ENCODE peak calls at places on chromosome 5, in eight cellular contexts. E is bronchial epithelial cell; L is AG09319; D is lung; V is GM06990; S is CD4-positive, alpha-beta T cell; J is left lung; P is fibroblast of pulmonary artery. C is an unnamed sample.

GRCh38 chr5:112848116-112848811 is 12.8 kb upstream of the SRP19 start:
- DNase-seq in E (peak), L (peak), D (no peak), V (peak), S (no peak), J (no peak), P (peak), C (no peak)

GRCh38 chr5:93884254-93884653 is 142.9 kb upstream of the POU5F2 start:
- DNase-seq in E (peak), L (no peak), D (no peak), V (no peak), S (no peak), J (no peak), P (no peak), C (no peak)

GRCh38 chr5:104815212-104815611 is 1252.6 kb upstream of the NUDT12 start:
- DNase-seq in E (no peak), L (no peak), D (no peak), V (no peak), S (no peak), J (no peak), P (no peak), C (no peak)

GRCh38 chr5:111584651-111585050 is 72.3 kb upstream of the STARD4 start:
- DNase-seq in E (peak), L (no peak), D (no peak), V (no peak), S (no peak), J (no peak), P (peak), C (no peak)

GRCh38 chr5:151155777-151156731 is 1.5 kb downstream of the ANXA6 start:
- DNase-seq in E (no peak), L (no peak), D (no peak), V (peak), S (no peak), J (no peak), P (peak), C (no peak)

GRCh38 chr5:36751881-36752280 is 124.7 kb upstream of the NIPBL start:
- DNase-seq in E (no peak), L (no peak), D (no peak), V (no peak), S (no peak), J (no peak), P (no peak), C (no peak)

GRCh38 chr5:137114529-137114928 is 384.6 kb downstream of the SPOCK1 start:
- DNase-seq in E (peak), L (no peak), D (no peak), V (no peak), S (no peak), J (no peak), P (peak), C (no peak)

GRCh38 chr5:1933364-1934055 is 50.8 kb upstream of the IRX4 start:
- DNase-seq in E (no peak), L (no peak), D (no peak), V (no peak), S (no peak), J (no peak), P (no peak), C (no peak)

GRCh38 chr5:142012792-142013388 is at the start of gene GNPDA1:
- DNase-seq in E (peak), L (no peak), D (peak), V (peak), S (peak), J (peak), P (peak), C (peak)

GRCh38 chr5:80255752-80256479 is at the start of gene SERINC5:
- DNase-seq in E (peak), L (no peak), D (peak), V (peak), S (peak), J (peak), P (peak), C (peak)

GRCh38 chr5:139552893-139553575 is 8.1 kb upstream of the UBE2D2 start:
- DNase-seq in E (no peak), L (no peak), D (no peak), V (no peak), S (no peak), J (no peak), P (no peak), C (no peak)

GRCh38 chr5:139554264-139554663 is 6.9 kb upstream of the UBE2D2 start:
- DNase-seq in E (no peak), L (no peak), D (no peak), V (no peak), S (no peak), J (no peak), P (no peak), C (no peak)

GRCh38 chr5:139543423-139543991 is 17.6 kb upstream of the UBE2D2 start:
- DNase-seq in E (no peak), L (no peak), D (peak), V (peak), S (peak), J (peak), P (peak), C (no peak)

GRCh38 chr5:139551490-139551889 is 9.6 kb upstream of the UBE2D2 start:
- DNase-seq in E (no peak), L (no peak), D (no peak), V (no peak), S (no peak), J (no peak), P (no peak), C (no peak)

DNA sequence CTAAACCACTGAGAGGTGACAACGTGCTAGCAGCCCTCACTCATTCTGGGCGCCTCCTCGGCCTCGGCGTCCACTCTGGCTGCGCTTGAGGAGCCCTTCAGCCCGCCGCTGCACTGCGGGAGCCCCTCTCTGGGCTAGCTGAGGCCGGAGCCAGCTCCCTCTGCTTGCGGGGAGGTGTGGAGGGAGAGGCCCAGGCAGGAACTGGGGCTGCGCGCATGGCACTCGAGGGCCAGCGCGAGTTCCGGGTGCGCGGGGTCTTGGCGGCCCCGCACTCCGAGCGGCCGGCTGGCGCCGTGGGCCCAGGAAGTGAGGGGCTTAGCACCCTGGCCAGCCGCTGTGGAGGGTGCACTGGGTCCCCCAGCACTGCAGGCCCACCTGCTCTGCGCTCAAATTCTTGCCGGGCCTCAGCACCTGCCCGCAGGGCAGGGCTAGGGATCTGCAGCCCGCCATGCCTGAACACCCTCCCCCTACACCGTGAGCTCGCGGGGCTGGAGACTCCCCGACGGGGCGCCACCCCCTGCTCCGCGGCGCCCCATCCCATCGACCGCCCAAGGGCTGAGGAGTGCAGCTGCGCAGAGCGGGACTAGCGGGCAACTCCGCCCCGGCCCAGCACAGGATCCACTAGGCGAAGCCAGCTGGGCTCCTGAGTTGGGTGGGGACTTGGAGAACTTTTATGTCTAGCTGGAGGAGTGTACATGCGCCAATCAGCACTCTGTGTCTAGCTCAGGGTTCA is 11.8 kb upstream of the UBE2D2 start:
- DNase-seq in E (no peak), L (no peak), D (no peak), V (no peak), S (no peak), J (no peak), P (no peak), C (no peak)
- TF ChIP-seq CTCF in E (no peak), L (no peak), D (no peak), V (no peak), S (no peak), J (no peak), P (no peak), C (no peak)

GRCh38 chr5:91182763-91183162 is 200.4 kb downstream of the ARRDC3 start:
- DNase-seq in E (no peak), L (no peak), D (no peak), V (peak), S (no peak), J (peak), P (peak), C (no peak)
- TF ChIP-seq CTCF in E (no peak), L (peak), D (no peak), V (peak), S (no peak), J (no peak), P (peak), C (no peak)

DNA sequence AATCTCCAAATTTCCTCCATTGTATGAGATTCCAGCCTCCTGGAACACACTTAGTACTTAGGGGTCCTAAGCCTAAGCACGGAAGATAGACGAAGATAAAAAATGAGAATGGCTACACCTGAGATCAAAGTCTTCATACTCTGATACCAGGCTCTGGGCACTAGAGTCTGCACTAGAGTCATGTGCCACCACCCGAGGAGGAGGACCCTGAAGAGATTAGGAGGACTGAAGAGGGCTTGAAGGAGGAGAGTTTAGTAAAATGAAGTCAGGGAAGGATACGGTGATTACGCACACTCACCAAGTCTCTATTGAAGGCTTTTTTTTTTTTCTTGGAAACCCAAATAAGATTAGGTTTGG is 573 bp upstream of the SPATA24 start:
- DNase-seq in E (no peak), L (no peak), D (no peak), V (no peak), S (no peak), J (no peak), P (no peak), C (no peak)
- TF ChIP-seq CTCF in E (no peak), L (no peak), D (no peak), V (no peak), S (no peak), J (no peak), P (no peak), C (no peak)

GRCh38 chr5:135830384-135831275 is 3.8 kb upstream of the SLC25A48 start:
- DNase-seq in E (no peak), L (no peak), D (peak), V (no peak), S (no peak), J (no peak), P (no peak), C (no peak)
- TF ChIP-seq CTCF in E (no peak), L (no peak), D (no peak), V (no peak), S (no peak), J (no peak), P (no peak), C (no peak)

GRCh38 chr5:109688999-109689739 is 558 bp upstream of the MAN2A1 start:
- DNase-seq in E (peak), L (peak), D (peak), V (peak), S (peak), J (peak), P (peak), C (peak)
- TF ChIP-seq CTCF in E (no peak), L (no peak), D (no peak), V (no peak), S (no peak), J (peak), P (no peak), C (no peak)

DNA sequence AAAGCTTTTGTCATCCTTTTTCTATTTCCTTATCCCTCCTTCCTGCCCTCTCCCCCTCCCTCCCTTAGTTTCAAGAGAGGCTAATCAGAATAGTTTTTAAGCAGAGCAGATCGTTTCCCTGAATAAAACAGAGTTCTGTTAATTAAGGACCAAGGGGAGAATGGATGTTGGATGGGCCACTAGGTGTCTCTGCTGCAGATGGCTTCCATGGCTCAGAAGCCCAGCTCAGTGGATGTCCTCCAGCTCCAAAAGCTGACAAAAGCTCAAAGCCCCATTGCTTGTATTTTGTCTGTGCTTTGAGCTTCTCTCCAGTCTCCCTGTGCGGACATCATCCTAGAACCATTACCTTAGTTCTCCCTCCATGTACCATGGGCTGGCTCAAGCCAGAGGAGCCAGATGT is 21.0 kb upstream of the NPR3 start:
- DNase-seq in E (no peak), L (no peak), D (no peak), V (no peak), S (no peak), J (no peak), P (no peak), C (no peak)
- TF ChIP-seq CTCF in E (peak), L (peak), D (no peak), V (peak), S (no peak), J (no peak), P (peak), C (no peak)

GRCh38 chr5:120803282-120803681 is 339.2 kb downstream of the PRR16 start:
- DNase-seq in E (peak), L (no peak), D (no peak), V (no peak), S (no peak), J (no peak), P (peak), C (no peak)

GRCh38 chr5:120808135-120808534 is 344.0 kb downstream of the PRR16 start:
- DNase-seq in E (no peak), L (no peak), D (no peak), V (no peak), S (no peak), J (no peak), P (peak), C (no peak)

GRCh38 chr5:120808606-120809005 is 344.5 kb downstream of the PRR16 start:
- DNase-seq in E (no peak), L (no peak), D (no peak), V (no peak), S (no peak), J (no peak), P (no peak), C (no peak)

DNA sequence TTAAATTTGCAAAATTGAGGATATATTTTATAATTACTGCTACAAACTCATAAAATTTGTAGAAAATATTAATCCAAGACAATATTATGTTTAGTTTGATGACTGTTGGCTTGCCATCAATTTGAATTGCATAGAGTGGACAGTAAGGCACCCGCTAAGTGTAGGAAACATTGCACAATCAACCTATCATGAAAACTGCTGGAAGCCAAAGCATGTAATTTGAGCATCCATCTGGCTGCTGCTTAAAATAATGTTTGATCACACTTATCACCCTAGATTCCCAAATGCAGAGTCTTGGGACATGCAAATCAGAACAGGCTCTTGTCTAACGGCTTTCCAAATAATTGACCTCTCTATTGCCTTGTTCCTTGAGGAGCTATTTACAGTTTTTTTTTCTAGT is 342.0 kb downstream of the PRR16 start:
- DNase-seq in E (no peak), L (peak), D (no peak), V (no peak), S (no peak), J (no peak), P (peak), C (no peak)
- TF ChIP-seq CTCF in E (no peak), L (no peak), D (no peak), V (no peak), S (no peak), J (no peak), P (no peak), C (no peak)

DNA sequence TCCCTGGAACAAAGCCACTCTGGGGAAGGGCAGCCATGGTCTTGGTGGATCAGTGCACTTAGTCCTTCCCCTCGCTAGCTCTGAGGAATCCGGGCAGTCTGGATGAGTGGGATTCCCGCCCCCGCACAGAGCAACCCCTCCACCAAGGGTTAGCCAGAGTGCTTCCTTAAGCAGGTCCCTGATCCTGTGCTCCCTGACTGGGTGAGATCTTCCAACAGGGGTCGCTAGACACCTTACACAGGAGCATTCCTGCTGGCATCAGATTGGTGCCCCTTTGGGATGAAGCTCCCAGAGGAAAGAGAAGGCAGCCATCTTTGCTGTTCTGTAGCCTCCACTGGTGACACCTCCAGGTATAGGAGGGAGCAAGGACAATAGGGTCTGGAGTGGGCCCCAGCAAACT is 228.8 kb downstream of the AP3B1 start:
- DNase-seq in E (no peak), L (no peak), D (no peak), V (no peak), S (no peak), J (no peak), P (no peak), C (no peak)
- TF ChIP-seq CTCF in E (no peak), L (no peak), D (no peak), V (peak), S (no peak), J (no peak), P (no peak), C (no peak)